ENCODE peak calls at places on chromosomes 13 and 19, in seven cellular contexts. X, D, H, F, W, R and S are unnamed samples.

GRCh38 chr19:39568604-39569003 is 28.6 kb upstream of the EID2 start:
- DNase-seq in X (no peak), D (no peak), H (no peak), F (no peak), W (no peak), R (no peak), S (no peak)

GRCh38 chr13:91148098-91148497 is 199.4 kb upstream of the MIR17HG start:
- DNase-seq in X (no peak), D (no peak), H (no peak), F (no peak), W (no peak), R (no peak), S (no peak)

GRCh38 chr13:26653310-26653709 is 95.8 kb downstream of the WASF3 start:
- DNase-seq in X (no peak), D (no peak), H (no peak), F (no peak), W (no peak), R (no peak), S (no peak)

GRCh38 chr19:55384576-55385235 is 614 bp upstream of the TMEM238 start:
- DNase-seq in X (peak; percentile 52), D (no peak), H (no peak), F (no peak), W (no peak), R (peak; percentile 45), S (no peak)

GRCh38 chr19:18197941-18198340 is 4.9 kb downstream of the MPV17L2 start:
- DNase-seq in X (no peak), D (no peak), H (no peak), F (no peak), W (no peak), R (no peak), S (no peak)

GRCh38 chr13:44303681-44304432 is 69.8 kb upstream of the SERP2 start:
- DNase-seq in X (peak; percentile 53), D (no peak), H (no peak), F (no peak), W (no peak), R (no peak), S (peak; percentile 69)

GRCh38 chr19:41128692-41129091 is 14.5 kb downstream of the CYP2F1 start:
- DNase-seq in X (no peak), D (no peak), H (no peak), F (no peak), W (no peak), R (no peak), S (no peak)

GRCh38 chr13:102517959-102518358 is 78.8 kb upstream of the TPP2 start:
- DNase-seq in X (no peak), D (no peak), H (no peak), F (no peak), W (peak; percentile 4), R (no peak), S (no peak)

GRCh38 chr19:57103573-57104277 is 16.1 kb upstream of the USP29 start:
- DNase-seq in X (no peak), D (peak; percentile 41), H (peak; percentile 22), F (peak; percentile 27), W (peak; percentile 54), R (peak; percentile 65), S (peak; percentile 49)

GRCh38 chr19:4660181-4660791 is 9.9 kb downstream of the MYDGF start:
- DNase-seq in X (no peak), D (no peak), H (no peak), F (no peak), W (no peak), R (no peak), S (no peak)

GRCh38 chr13:38875186-38875875 is 115.3 kb downstream of the STOML3 start:
- DNase-seq in X (no peak), D (no peak), H (no peak), F (no peak), W (no peak), R (no peak), S (no peak)

GRCh38 chr13:50668044-50668443 is 175.4 kb downstream of the DLEU7 start:
- DNase-seq in X (no peak), D (no peak), H (no peak), F (no peak), W (no peak), R (no peak), S (no peak)

GRCh38 chr13:43567608-43568007 is 219.2 kb downstream of the ENOX1 start:
- DNase-seq in X (no peak), D (no peak), H (no peak), F (no peak), W (no peak), R (no peak), S (no peak)

GRCh38 chr19:6431891-6432290 is 1.7 kb downstream of the SLC25A41 start:
- DNase-seq in X (no peak), D (no peak), H (no peak), F (no peak), W (no peak), R (no peak), S (no peak)

GRCh38 chr19:6674868-6675305 is 4.9 kb upstream of the TNFSF14 start:
- DNase-seq in X (no peak), D (peak; percentile 68), H (peak; percentile 71), F (peak; percentile 85), W (no peak), R (peak; percentile 61), S (peak; percentile 54)

GRCh38 chr19:18477042-18477760 is 39.3 kb upstream of the ISYNA1 start:
- DNase-seq in X (no peak), D (no peak), H (no peak), F (no peak), W (no peak), R (no peak), S (no peak)

GRCh38 chr19:55599468-55600335 is at the start of the genes FIZ1 and ZNF524:
- DNase-seq in X (peak; percentile 97), D (peak; percentile 93), H (peak; percentile 88), F (peak; percentile 96), W (peak; percentile 97), R (peak; percentile 98), S (peak; percentile 98)

GRCh38 chr19:39701291-39701690 is 3.0 kb upstream of the LGALS14 start:
- DNase-seq in X (no peak), D (no peak), H (no peak), F (no peak), W (no peak), R (no peak), S (no peak)

GRCh38 chr19:35560677-35561076 is 2.8 kb downstream of the ATP4A start:
- DNase-seq in X (no peak), D (no peak), H (no peak), F (no peak), W (no peak), R (no peak), S (no peak)

GRCh38 chr13:24502567-24503375 is 9.8 kb downstream of the PARP4 start:
- DNase-seq in X (no peak), D (no peak), H (no peak), F (no peak), W (no peak), R (peak; percentile 69), S (peak; percentile 46)

GRCh38 chr19:55539082-55539715 is 2.3 kb upstream of the SBK2 start:
- DNase-seq in X (no peak), D (no peak), H (no peak), F (no peak), W (no peak), R (no peak), S (no peak)

GRCh38 chr19:19948800-19949199 is 48.1 kb downstream of the ZNF93 start:
- DNase-seq in X (no peak), D (no peak), H (no peak), F (no peak), W (peak; percentile 67), R (no peak), S (no peak)

GRCh38 chr19:4967738-4968461 is 1.0 kb upstream of the KDM4B start:
- DNase-seq in X (no peak), D (no peak), H (no peak), F (no peak), W (no peak), R (no peak), S (no peak)

GRCh38 chr19:35553385-35554000 is 8.1 kb downstream of the TMEM147 start:
- DNase-seq in X (no peak), D (no peak), H (no peak), F (no peak), W (no peak), R (peak; percentile 62), S (no peak)

GRCh38 chr19:19652482-19653295 is 9.2 kb upstream of the GMIP start:
- DNase-seq in X (no peak), D (no peak), H (no peak), F (no peak), W (no peak), R (peak; percentile 11), S (no peak)

GRCh38 chr13:82766732-82767321 is 1115.4 kb downstream of the SLITRK1 start:
- DNase-seq in X (no peak), D (no peak), H (no peak), F (no peak), W (no peak), R (no peak), S (no peak)

GRCh38 chr13:82688400-82688999 is 1193.8 kb downstream of the SLITRK1 start:
- DNase-seq in X (no peak), D (no peak), H (no peak), F (no peak), W (no peak), R (no peak), S (no peak)

GRCh38 chr19:34733266-34733825 is 697 bp upstream of the ZNF181 start:
- DNase-seq in X (peak; percentile 40), D (peak; percentile 7), H (no peak), F (peak; percentile 8), W (no peak), R (no peak), S (peak; percentile 72)